ENCODE peak calls at places on chromosomes 12 and 14, in five cellular contexts. U is pancreas, A is lung, F is A549, L is GM12865. C is an unnamed sample.

GRCh38 chr12:113449299-113449698 is 22.4 kb downstream of the LHX5 start:
- DNase-seq in U (no peak), A (no peak), F (no peak), L (no peak), C (no peak)

GRCh38 chr12:64497484-64497883 is 45.6 kb downstream of the TBK1 start:
- DNase-seq in U (no peak), A (no peak), F (no peak), L (no peak), C (no peak)

GRCh38 chr12:20120296-20120695 is 248.0 kb upstream of the PDE3A start:
- DNase-seq in U (no peak), A (no peak), F (no peak), L (no peak), C (no peak)

GRCh38 chr12:19234991-19235876 is 105.7 kb downstream of the PLEKHA5 start:
- DNase-seq in U (no peak), A (no peak), F (no peak), L (no peak), C (peak)

GRCh38 chr14:102805941-102806340 is 28.7 kb downstream of the TRAF3 start:
- DNase-seq in U (no peak), A (no peak), F (no peak), L (no peak), C (no peak)

GRCh38 chr12:131592972-131593371 is 117.9 kb upstream of the SFSWAP start:
- DNase-seq in U (no peak), A (no peak), F (no peak), L (peak), C (no peak)

GRCh38 chr12:68245071-68246021 is 8.1 kb downstream of the IL22 start:
- DNase-seq in U (no peak), A (no peak), F (no peak), L (no peak), C (no peak)

GRCh38 chr12:54026640-54027441 is 1.4 kb upstream of the HOXC6 start:
- DNase-seq in U (no peak), A (no peak), F (no peak), L (no peak), C (no peak)

GRCh38 chr14:26605602-26606001 is 7.8 kb upstream of the NOVA1 start:
- DNase-seq in U (no peak), A (no peak), F (no peak), L (no peak), C (no peak)

GRCh38 chr12:52884526-52885293 is 20.2 kb downstream of the KRT8 start:
- DNase-seq in U (peak), A (peak), F (peak), L (peak), C (no peak)

GRCh38 chr12:52043386-52044212 is 7.6 kb upstream of the NR4A1 start:
- DNase-seq in U (peak), A (no peak), F (no peak), L (no peak), C (peak)

GRCh38 chr12:104136577-104136976 is 1.4 kb downstream of the NFYB start:
- DNase-seq in U (no peak), A (no peak), F (no peak), L (no peak), C (no peak)

GRCh38 chr14:90093942-90094595 is 32.3 kb downstream of the KCNK13 start:
- DNase-seq in U (no peak), A (no peak), F (no peak), L (no peak), C (peak)

GRCh38 chr12:108685469-108686247 is 45.7 kb downstream of the CORO1C start:
- DNase-seq in U (no peak), A (no peak), F (no peak), L (peak), C (no peak)

GRCh38 chr14:86038401-86038985 is 508.5 kb downstream of the FLRT2 start:
- DNase-seq in U (peak), A (peak), F (peak), L (peak), C (peak)

GRCh38 chr12:114316076-114316475 is 89.9 kb downstream of the TBX5 start:
- DNase-seq in U (no peak), A (no peak), F (peak), L (no peak), C (peak)

DNA sequence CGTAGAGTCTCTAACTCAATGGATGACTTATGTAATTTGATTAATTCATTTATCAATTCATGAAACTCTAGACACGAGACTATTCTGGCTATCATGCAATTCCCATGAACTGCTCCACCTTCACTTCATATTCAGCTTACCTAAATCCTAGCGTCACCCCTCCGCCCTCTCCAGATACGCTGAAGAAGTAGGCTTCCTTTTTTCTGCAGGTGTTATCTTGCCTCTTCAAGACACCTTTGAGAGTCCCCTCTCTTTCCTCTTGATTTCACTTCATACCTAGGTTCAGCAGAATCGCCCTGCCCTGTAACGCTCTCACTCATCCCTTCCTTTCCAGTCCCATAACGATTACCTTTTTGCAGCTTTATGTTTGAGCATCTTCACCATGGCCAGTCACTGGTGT is 4.0 kb upstream of the RNASE4 start:
- DNase-seq in U (no peak), A (no peak), F (no peak), L (no peak), C (no peak)
- H3K4me3 ChIP-seq in U (no peak), A (no peak), F (peak), L (peak), C (no peak)

GRCh38 chr12:7905071-7905470 is 30.9 kb downstream of the SLC2A3 start:
- DNase-seq in U (no peak), A (no peak), F (no peak), L (no peak), C (no peak)

GRCh38 chr12:7907009-7907408 is 29.0 kb downstream of the SLC2A3 start:
- DNase-seq in U (peak), A (no peak), F (peak), L (peak), C (peak)
- TF ChIP-seq CTCF in U (no peak), A (no peak), F (peak), L (no peak), C (peak)

GRCh38 chr12:5473076-5473475 is 41.2 kb downstream of the NTF3 start:
- DNase-seq in U (no peak), A (no peak), F (no peak), L (no peak), C (no peak)
- H3K4me3 ChIP-seq in U (no peak), A (no peak), F (no peak), L (no peak), C (no peak)

DNA sequence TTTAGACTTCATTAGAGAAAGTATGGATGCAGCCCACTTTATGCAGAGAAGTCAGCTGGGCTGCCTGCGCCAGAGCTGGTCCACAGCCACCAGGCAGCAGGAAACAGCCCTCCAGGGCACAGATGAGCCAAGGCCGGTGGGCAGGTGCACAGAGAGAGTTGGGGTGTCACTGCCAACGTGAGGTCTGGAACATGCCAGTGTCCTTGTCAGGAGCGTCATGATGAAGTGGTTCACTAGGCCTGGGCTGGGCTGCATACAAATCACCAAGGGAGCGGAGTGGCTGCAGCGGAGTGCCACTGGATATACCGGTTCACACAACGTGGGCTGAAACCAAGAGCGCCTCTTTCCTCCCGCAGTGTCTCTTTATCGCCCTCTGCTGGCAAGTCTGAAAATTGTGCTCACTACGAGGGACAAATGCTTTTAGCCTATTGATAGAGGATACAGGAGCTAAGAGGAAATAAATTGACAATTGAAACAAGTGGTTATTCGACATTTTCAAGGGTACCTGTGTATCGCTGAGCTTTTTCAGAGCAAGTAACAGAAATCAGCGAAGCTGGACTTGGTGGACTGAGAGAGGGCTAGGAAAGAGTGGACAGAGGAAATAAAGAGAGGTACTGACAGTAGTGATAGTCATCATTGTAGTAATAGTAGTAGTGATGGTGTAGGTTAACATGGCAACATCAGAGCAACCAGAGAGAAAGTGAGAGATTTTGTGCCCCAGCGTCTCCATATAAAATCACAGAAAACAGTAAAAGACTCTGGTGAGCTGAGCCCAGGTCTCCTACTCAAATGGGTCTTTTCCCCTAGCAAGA is 52.0 kb upstream of the ITPR2 start:
- DNase-seq in U (peak), A (peak), F (peak), L (peak), C (peak)
- TF ChIP-seq CTCF in U (peak), A (peak), F (peak), L (peak), C (peak)

GRCh38 chr14:93970967-93971634 is 5.3 kb downstream of the ASB2 start:
- DNase-seq in U (no peak), A (no peak), F (no peak), L (peak), C (no peak)

GRCh38 chr14:93970589-93970966 is 5.8 kb downstream of the ASB2 start:
- DNase-seq in U (peak), A (no peak), F (peak), L (peak), C (no peak)

GRCh38 chr14:93967637-93968250 is 8.6 kb downstream of the ASB2 start:
- DNase-seq in U (no peak), A (no peak), F (no peak), L (peak), C (no peak)

GRCh38 chr14:93971635-93972027 is 4.7 kb downstream of the ASB2 start:
- DNase-seq in U (no peak), A (no peak), F (no peak), L (peak), C (no peak)

GRCh38 chr14:93969082-93969828 is 7.1 kb downstream of the ASB2 start:
- DNase-seq in U (no peak), A (no peak), F (no peak), L (peak), C (no peak)
- H3K4me3 ChIP-seq in U (no peak), A (no peak), F (no peak), L (no peak), C (no peak)

GRCh38 chr14:35879654-35880249 is 53.6 kb downstream of the BRMS1L start:
- DNase-seq in U (no peak), A (no peak), F (peak), L (peak), C (no peak)
- TF ChIP-seq CTCF in U (no peak), A (no peak), F (peak), L (peak), C (peak)

DNA sequence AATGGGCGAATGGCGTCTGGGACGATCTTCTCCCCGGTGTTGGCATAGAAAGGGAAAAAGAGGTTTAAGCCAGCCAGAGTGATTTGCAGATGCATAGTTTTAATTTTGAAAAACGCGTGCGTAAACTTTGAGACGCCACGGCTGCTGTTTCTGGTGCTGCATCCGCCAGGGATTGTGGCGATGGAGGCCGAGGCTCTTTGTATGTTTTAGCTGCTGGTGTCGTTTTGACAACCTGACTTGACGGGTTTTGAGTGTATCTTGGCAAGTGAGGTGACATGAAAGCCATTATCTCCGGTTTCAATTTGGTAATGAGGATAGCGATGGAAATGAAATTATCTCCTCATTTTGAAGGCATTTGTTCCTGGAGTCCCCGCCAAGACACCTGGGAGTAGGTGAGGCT is 1.6 kb downstream of the PTGDR start:
- DNase-seq in U (no peak), A (no peak), F (no peak), L (no peak), C (no peak)
- H3K4me3 ChIP-seq in U (no peak), A (no peak), F (no peak), L (no peak), C (no peak)

DNA sequence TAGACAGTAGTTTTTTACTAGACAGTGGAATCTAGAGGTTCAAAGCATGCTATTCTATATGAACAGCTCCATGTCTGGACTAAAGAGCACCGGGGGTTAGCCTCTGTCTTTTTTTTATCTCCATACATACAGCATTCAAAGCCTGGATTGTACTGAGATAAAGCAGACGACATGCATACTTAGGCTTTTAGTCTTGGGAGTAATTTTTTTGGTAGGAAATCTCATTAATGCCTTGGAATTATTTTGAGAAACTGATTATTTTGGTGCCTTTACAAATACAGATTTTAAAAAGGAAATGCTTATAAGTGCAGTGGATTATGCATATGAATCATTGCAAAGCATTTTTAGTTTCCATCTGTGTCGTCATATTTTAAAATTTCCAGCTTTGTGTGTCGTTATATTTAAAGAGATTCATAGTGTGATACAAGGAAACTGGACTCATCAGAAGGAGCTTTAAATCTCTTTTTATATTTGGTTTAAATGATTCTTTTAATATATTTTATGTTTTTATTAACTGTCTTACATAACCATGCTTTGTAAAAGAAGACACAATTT is 305.9 kb upstream of the RGS6 start:
- DNase-seq in U (no peak), A (no peak), F (no peak), L (no peak), C (no peak)
- TF ChIP-seq CTCF in U (no peak), A (no peak), F (no peak), L (no peak), C (no peak)

GRCh38 chr12:76740501-76740900 is 23.4 kb upstream of the ZDHHC17 start:
- DNase-seq in U (no peak), A (no peak), F (no peak), L (no peak), C (no peak)

GRCh38 chr12:76739896-76740295 is 24.0 kb upstream of the ZDHHC17 start:
- DNase-seq in U (no peak), A (no peak), F (no peak), L (no peak), C (no peak)

GRCh38 chr12:76738824-76739579 is 24.9 kb upstream of the ZDHHC17 start:
- DNase-seq in U (no peak), A (no peak), F (no peak), L (no peak), C (no peak)
- H3K4me3 ChIP-seq in U (no peak), A (no peak), F (no peak), L (no peak), C (no peak)

GRCh38 chr12:2682301-2683282 is 112.2 kb upstream of the FKBP4 start:
- DNase-seq in U (no peak), A (peak), F (peak), L (peak), C (peak)
- TF ChIP-seq CTCF in U (no peak), A (peak), F (peak), L (peak), C (peak)